ENCODE peak calls at places on chromosome 17, in seven cellular contexts. D, W, C, T, K, E and J are unnamed samples.

GRCh38 chr17:64008830-64009229 is 10.7 kb downstream of the PRR29 start:
- DNase-seq in T (no peak), K (no peak), E (no peak), C (no peak), D (no peak), W (peak), J (no peak)

GRCh38 chr17:77744268-77744988 is 214.1 kb upstream of the TNRC6C start:
- DNase-seq in T (no peak), D (no peak), E (no peak), K (no peak), W (no peak), C (no peak), J (no peak)

GRCh38 chr17:79082311-79083190 is 7.9 kb downstream of the ENGASE start:
- DNase-seq in E (peak), D (no peak), C (no peak), T (peak), W (peak), K (peak), J (peak)

GRCh38 chr17:27315322-27315721 is 21.4 kb downstream of the WSB1 start:
- DNase-seq in T (no peak), C (no peak), D (no peak), E (no peak), W (no peak), K (no peak), J (no peak)

GRCh38 chr17:2905269-2905668 is 109.0 kb downstream of the RAP1GAP2 start:
- DNase-seq in D (no peak), E (no peak), C (no peak), W (no peak), K (no peak), T (no peak), J (no peak)

GRCh38 chr17:44043326-44043725 is 23.1 kb downstream of the LSM12 start:
- DNase-seq in T (no peak), D (no peak), C (no peak), E (no peak), K (no peak), W (no peak), J (no peak)

GRCh38 chr17:50210249-50211225 is 9.1 kb upstream of the COL1A1 start:
- DNase-seq in C (no peak), E (no peak), D (no peak), T (peak), K (peak), W (peak), J (peak)

GRCh38 chr17:42422412-42422957 is 571 bp downstream of the CAVIN1 start:
- DNase-seq in K (no peak), T (peak), C (no peak), D (no peak), W (peak), E (no peak), J (peak)

GRCh38 chr17:29590979-29591736 is 1.7 kb upstream of the GIT1 start:
- DNase-seq in W (no peak), C (no peak), K (peak), T (peak), E (peak), D (no peak), J (peak)

GRCh38 chr17:67868176-67868575 is 42.9 kb downstream of the BPTF start:
- DNase-seq in D (no peak), C (no peak), E (no peak), T (no peak), K (no peak), W (no peak), J (peak)

GRCh38 chr17:7627250-7628121 is at the start of gene SAT2:
- DNase-seq in W (peak), K (peak), T (peak), C (peak), D (peak), E (peak), J (peak)

GRCh38 chr17:82231312-82231561 is 2.4 kb downstream of the SLC16A3 start:
- DNase-seq in T (no peak), E (no peak), D (no peak), C (no peak), K (no peak), W (no peak), J (no peak)

GRCh38 chr17:21077286-21077685 is 34.5 kb upstream of the USP22 start:
- DNase-seq in D (no peak), E (no peak), W (no peak), C (no peak), K (no peak), T (no peak), J (no peak)

GRCh38 chr17:72336026-72336803 is 215.4 kb downstream of the SOX9 start:
- DNase-seq in C (no peak), E (no peak), K (no peak), D (no peak), W (peak), T (no peak), J (no peak)

GRCh38 chr17:78019367-78019975 is 61.0 kb downstream of the TNRC6C start:
- DNase-seq in T (no peak), K (peak), W (no peak), E (peak), C (peak), D (no peak), J (peak)

GRCh38 chr17:51734462-51734861 is 424.1 kb downstream of the CA10 start:
- DNase-seq in W (peak), K (no peak), T (no peak), E (peak), D (no peak), C (no peak), J (no peak)

GRCh38 chr17:16977932-16978331 is 6.0 kb upstream of the TNFRSF13B start:
- DNase-seq in C (no peak), W (peak), K (no peak), T (no peak), E (no peak), D (no peak), J (no peak)

GRCh38 chr17:57440522-57441269 is 184.4 kb downstream of the MSI2 start:
- DNase-seq in E (peak), T (peak), D (no peak), W (peak), C (peak), K (peak), J (peak)

GRCh38 chr17:36935681-36936454 is 1.4 kb upstream of the LHX1 start:
- DNase-seq in K (no peak), T (peak), D (no peak), E (no peak), W (peak), C (no peak), J (peak)

GRCh38 chr17:47713980-47714689 is 18.9 kb upstream of the TBX21 start:
- DNase-seq in T (no peak), E (no peak), K (no peak), D (no peak), C (no peak), W (no peak), J (no peak)

GRCh38 chr17:68972119-68972704 is 17.0 kb upstream of the ABCA8 start:
- DNase-seq in D (no peak), K (peak), T (no peak), C (no peak), W (no peak), E (peak), J (peak)

GRCh38 chr17:57084361-57084801 is 665 bp upstream of the AKAP1 start:
- DNase-seq in W (no peak), C (no peak), E (no peak), T (no peak), D (peak), K (no peak), J (no peak)

GRCh38 chr17:61361084-61361483 is 38.6 kb upstream of the TBX2 start:
- DNase-seq in D (no peak), W (no peak), K (peak), C (no peak), T (no peak), E (no peak), J (no peak)

GRCh38 chr17:82803606-82804005 is 36.2 kb downstream of the ZNF750 start:
- DNase-seq in C (no peak), K (no peak), T (no peak), E (no peak), W (no peak), D (no peak), J (no peak)

GRCh38 chr17:49297141-49297540 is 64.9 kb downstream of the ZNF652 start:
- DNase-seq in D (no peak), K (no peak), C (no peak), E (no peak), W (no peak), T (no peak), J (no peak)

GRCh38 chr17:47905221-47905733 is 9.2 kb downstream of the SP2 start:
- DNase-seq in D (no peak), E (no peak), T (no peak), W (no peak), C (no peak), K (peak), J (no peak)

GRCh38 chr17:20944014-20944905 is 98.6 kb downstream of the USP22 start:
- DNase-seq in T (no peak), E (peak), D (no peak), W (peak), C (no peak), K (peak), J (no peak)

GRCh38 chr17:15262291-15263205 is 2.6 kb downstream of the PMP22 start:
- DNase-seq in W (peak), C (no peak), E (peak), D (peak), K (no peak), T (peak), J (peak)

GRCh38 chr17:77620282-77620681 is 338.2 kb upstream of the TNRC6C start:
- DNase-seq in E (no peak), W (no peak), K (no peak), C (no peak), D (no peak), T (no peak), J (no peak)

GRCh38 chr17:77772461-77772897 is 186.0 kb upstream of the TNRC6C start:
- DNase-seq in W (peak), E (peak), C (no peak), K (peak), D (peak), T (peak), J (peak)

GRCh38 chr17:45339646-45340605 is 23.1 kb upstream of the MAP3K14 start:
- DNase-seq in K (no peak), D (no peak), W (no peak), C (no peak), T (no peak), E (no peak), J (no peak)

GRCh38 chr17:51745993-51746392 is 412.5 kb downstream of the CA10 start:
- DNase-seq in W (no peak), D (no peak), E (no peak), K (no peak), C (no peak), T (no peak), J (peak)

GRCh38 chr17:58336456-58337094 is 8.0 kb upstream of the TSPOAP1 start:
- DNase-seq in K (no peak), C (no peak), T (no peak), D (no peak), E (no peak), W (no peak), J (peak)

GRCh38 chr17:6800422-6801027 is 24.5 kb downstream of the FBXO39 start:
- DNase-seq in E (no peak), W (no peak), T (no peak), C (no peak), K (no peak), D (no peak), J (no peak)

GRCh38 chr17:76888661-76889060 is 20.5 kb downstream of the MGAT5B start:
- DNase-seq in T (peak), K (peak), D (no peak), C (no peak), W (peak), E (no peak), J (no peak)

GRCh38 chr17:17693955-17694228 is 12.6 kb downstream of the RAI1 start:
- DNase-seq in C (no peak), W (no peak), K (no peak), T (no peak), D (no peak), E (no peak), J (no peak)

DNA sequence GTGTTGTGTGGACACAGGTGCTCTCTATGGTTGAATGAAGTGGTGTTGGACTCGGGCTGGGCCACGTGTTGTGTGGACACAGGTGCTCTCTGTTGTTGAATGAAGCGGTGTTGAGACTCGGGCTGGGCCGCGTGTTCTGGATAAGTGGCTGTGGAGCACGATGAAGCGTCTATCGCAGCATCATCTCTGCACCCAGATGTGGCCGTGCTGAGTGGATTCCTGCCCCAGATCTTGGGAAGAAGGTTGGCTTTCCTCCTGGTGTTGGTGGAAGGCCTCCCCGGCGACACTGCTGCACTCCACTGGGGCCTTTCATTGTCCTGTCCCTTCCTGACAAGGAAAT is 69.1 kb downstream of the RPTOR start:
- DNase-seq in D (no peak), W (no peak), T (no peak), C (no peak), E (no peak), K (no peak), J (no peak)
- TF ChIP-seq POLR2AphosphoS5 in D (no peak), W (no peak), T (no peak), C (no peak), E (no peak), K (no peak), J (no peak)

GRCh38 chr17:1021147-1021546 is 24.2 kb downstream of the TIMM22 start:
- DNase-seq in T (no peak), K (no peak), C (no peak), D (no peak), W (no peak), E (no peak), J (no peak)

GRCh38 chr17:1024076-1024475 is 27.1 kb downstream of the TIMM22 start:
- DNase-seq in W (no peak), C (no peak), K (no peak), D (no peak), E (no peak), T (no peak), J (no peak)

GRCh38 chr17:1025733-1026598 is 29.0 kb downstream of the TIMM22 start:
- DNase-seq in W (no peak), E (no peak), K (no peak), D (no peak), C (no peak), T (no peak), J (no peak)

GRCh38 chr17:1019451-1019850 is 22.5 kb downstream of the TIMM22 start:
- DNase-seq in C (no peak), K (no peak), D (no peak), W (no peak), T (no peak), E (no peak), J (no peak)

DNA sequence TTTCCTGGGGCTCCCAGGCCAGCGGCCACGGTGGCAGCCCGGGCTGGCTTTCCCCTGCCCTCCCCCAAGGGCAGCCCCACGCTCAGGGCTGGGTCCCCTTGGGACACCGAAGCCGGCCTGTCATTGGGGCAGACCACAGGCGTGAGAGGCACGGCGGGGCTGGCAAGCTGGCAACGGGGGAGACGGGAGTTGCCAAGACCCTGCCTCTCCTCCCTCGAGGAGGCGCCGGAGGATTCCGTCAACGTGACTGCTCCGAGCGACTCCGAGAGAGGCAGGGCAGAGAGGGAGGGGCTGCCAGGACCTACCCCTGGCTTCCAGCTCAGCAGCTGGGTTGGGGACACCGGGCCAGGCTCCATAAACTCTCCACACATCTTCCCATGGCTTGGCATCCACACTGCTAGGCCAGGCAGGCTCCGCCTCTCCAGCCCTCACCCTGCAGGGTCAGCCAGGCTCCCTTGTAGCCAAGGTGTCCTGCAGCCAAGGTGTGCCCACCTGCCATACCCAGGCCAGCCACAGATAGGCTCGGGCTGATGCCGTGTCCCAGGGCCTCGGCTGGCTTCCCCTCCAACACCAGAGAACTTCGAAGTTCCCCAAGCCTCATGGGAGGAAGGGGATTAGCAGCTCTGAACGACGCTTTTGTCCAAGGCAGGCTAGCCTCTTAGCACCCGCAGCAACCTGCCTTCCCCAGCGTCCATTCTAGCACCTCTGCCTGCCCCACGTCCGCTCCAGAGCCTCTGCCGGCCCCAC is 25.5 kb downstream of the TIMM22 start:
- DNase-seq in W (no peak), E (no peak), K (no peak), C (no peak), T (no peak), D (no peak), J (no peak)
- TF ChIP-seq SIN3A in W (no peak), E (no peak), K (no peak), C (no peak), T (no peak), D (no peak), J (no peak)

DNA sequence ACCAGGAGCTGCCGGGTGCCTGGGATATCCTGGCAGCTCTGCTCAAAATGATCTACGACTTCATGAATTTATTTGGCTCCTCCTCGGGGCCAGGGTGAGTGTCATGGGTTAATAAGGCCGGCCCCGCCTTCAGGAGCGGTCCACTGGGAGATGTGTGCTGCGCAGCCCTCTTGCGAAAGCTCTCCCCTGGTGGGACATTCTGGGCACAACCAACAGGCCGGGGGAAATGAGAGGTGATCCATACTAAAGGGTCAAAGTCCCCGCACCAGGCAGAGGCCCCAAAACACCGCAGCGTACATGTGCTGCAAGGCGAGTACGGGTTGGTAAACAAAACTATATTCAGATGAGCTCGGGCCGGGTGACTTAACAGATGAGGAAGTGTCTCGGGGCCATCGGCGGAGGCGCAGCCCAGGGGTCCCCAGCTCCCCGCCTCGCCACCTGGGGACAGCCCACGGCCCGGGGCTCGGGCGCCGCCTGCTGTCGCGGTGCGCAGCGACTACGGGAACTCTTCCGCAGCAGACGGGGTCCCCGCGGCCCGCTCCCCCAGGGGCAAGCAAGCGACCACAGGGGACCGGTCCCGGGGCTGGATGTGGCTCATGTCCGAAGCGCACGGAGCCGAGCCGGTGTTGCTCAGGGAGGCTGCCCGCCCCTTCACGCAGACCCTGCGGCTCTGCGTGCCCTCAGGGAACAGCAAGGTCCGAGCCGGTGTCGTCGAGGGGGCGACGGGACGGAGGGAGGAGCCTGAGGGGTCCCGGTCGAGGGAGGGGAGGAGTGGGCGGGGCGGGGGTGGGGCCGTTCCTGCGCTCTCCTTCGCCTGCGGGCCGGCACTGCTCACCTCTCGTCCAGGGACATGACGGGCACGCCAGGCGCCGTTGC is at the start of gene RAB37:
- DNase-seq in T (peak), K (peak), W (peak), C (no peak), D (no peak), E (peak), J (peak)
- TF ChIP-seq CTCF in T (peak), K (peak), W (peak), C (peak), D (peak), E (peak), J (peak)

DNA sequence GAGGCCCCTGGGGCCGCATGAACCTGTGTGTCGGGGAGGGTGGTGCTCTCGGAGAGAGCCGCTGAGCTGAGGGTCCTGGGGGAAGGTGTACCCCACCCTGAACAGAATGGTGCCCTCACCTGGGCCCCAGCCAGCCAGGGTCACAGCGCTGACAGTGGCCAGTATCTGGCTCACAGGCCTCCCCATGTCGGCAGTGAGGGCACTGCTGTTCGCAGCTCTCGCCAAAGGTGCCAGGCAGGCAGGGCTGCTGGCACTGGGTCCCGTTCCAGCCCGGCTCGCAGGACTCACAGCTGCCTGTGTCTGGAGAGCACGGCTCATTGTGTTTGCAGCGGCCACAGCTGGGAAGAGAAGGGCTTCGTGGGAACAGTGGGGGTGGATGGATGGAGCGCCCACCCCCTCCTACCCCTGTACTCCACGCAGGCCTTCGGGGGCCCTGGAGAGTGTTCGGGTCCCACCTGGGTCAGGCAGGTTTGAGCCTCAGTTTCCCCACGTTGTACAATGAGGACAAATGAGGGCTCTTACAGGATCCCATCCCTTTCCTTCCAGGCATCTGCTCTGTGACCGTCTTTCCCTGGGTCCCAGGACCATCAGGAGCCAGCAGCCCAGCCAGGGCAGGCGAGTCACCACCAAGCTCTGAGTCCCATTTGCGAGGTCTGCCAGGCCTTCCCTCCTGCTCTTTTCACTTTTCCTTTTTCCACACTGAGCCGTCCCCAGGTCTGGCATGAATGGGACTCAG is 5.0 kb downstream of the SCARF1 start:
- DNase-seq in D (no peak), T (no peak), K (no peak), W (no peak), E (no peak), C (no peak), J (peak)
- TF ChIP-seq POLR2AphosphoS5 in D (no peak), T (no peak), K (no peak), W (no peak), E (no peak), C (no peak), J (no peak)